ENCODE peak calls at places on chromosomes 16 and 17, in eight cellular contexts. N is Peyer's patch, L is mesenchymal stem cell, M is heart left ventricle, U is fibroblast of the aortic adventitia, J is adipocyte, Y is choroid plexus epithelial cell, C is fibroblast of pulmonary artery. F is an unnamed sample.

GRCh38 chr17:67855504-67856324 is 30.4 kb downstream of the BPTF start:
- DNase-seq in N (no peak), L (no peak), M (no peak), U (no peak), J (no peak), Y (no peak), C (no peak), F (no peak)

GRCh38 chr17:57582881-57583756 is 162.0 kb downstream of the CCDC182 start:
- DNase-seq in N (no peak), L (no peak), M (no peak), U (no peak), J (no peak), Y (no peak), C (no peak), F (no peak)

GRCh38 chr16:1351582-1352362 is at the start of the genes GNPTG and TSR3:
- DNase-seq in N (peak), L (peak), M (peak), U (peak), J (peak), Y (peak), C (peak), F (peak)

GRCh38 chr16:72999541-73000019 is 48.3 kb downstream of the ZFHX3 start:
- DNase-seq in N (no peak), L (no peak), M (no peak), U (no peak), J (no peak), Y (no peak), C (no peak), F (no peak)

GRCh38 chr16:11107781-11108465 is 148.1 kb downstream of the SOCS1 start:
- DNase-seq in N (no peak), L (peak), M (no peak), U (peak), J (peak), Y (peak), C (peak), F (no peak)

GRCh38 chr16:51450913-51451312 is 299.8 kb upstream of the SALL1 start:
- DNase-seq in N (no peak), L (no peak), M (no peak), U (no peak), J (no peak), Y (no peak), C (no peak), F (no peak)

GRCh38 chr16:83847371-83848225 is 39.8 kb downstream of the HSBP1 start:
- DNase-seq in N (no peak), L (no peak), M (no peak), U (no peak), J (no peak), Y (no peak), C (no peak), F (peak)

GRCh38 chr16:27033281-27033680 is 33.4 kb upstream of the C16orf82 start:
- DNase-seq in N (no peak), L (no peak), M (no peak), U (no peak), J (no peak), Y (no peak), C (no peak), F (no peak)

GRCh38 chr17:74921045-74921681 is 1.9 kb downstream of the USH1G start:
- DNase-seq in N (no peak), L (no peak), M (no peak), U (no peak), J (no peak), Y (no peak), C (no peak), F (no peak)

GRCh38 chr16:72282338-72282737 is 110.4 kb upstream of the PMFBP1 start:
- DNase-seq in N (no peak), L (no peak), M (no peak), U (no peak), J (no peak), Y (no peak), C (no peak), F (no peak)

GRCh38 chr16:11572301-11572995 is 14.3 kb downstream of the LITAF start:
- DNase-seq in N (peak), L (no peak), M (no peak), U (no peak), J (no peak), Y (no peak), C (no peak), F (no peak)

GRCh38 chr16:66486199-66486772 is 59.2 kb downstream of the BEAN1 start:
- DNase-seq in N (peak), L (no peak), M (no peak), U (no peak), J (no peak), Y (no peak), C (no peak), F (no peak)

GRCh38 chr16:72922714-72923113 is 125.2 kb downstream of the ZFHX3 start:
- DNase-seq in N (no peak), L (no peak), M (no peak), U (no peak), J (no peak), Y (no peak), C (no peak), F (no peak)

GRCh38 chr17:79285973-79286372 is 211.3 kb downstream of the ENGASE start:
- DNase-seq in N (no peak), L (no peak), M (no peak), U (no peak), J (no peak), Y (no peak), C (no peak), F (no peak)

DNA sequence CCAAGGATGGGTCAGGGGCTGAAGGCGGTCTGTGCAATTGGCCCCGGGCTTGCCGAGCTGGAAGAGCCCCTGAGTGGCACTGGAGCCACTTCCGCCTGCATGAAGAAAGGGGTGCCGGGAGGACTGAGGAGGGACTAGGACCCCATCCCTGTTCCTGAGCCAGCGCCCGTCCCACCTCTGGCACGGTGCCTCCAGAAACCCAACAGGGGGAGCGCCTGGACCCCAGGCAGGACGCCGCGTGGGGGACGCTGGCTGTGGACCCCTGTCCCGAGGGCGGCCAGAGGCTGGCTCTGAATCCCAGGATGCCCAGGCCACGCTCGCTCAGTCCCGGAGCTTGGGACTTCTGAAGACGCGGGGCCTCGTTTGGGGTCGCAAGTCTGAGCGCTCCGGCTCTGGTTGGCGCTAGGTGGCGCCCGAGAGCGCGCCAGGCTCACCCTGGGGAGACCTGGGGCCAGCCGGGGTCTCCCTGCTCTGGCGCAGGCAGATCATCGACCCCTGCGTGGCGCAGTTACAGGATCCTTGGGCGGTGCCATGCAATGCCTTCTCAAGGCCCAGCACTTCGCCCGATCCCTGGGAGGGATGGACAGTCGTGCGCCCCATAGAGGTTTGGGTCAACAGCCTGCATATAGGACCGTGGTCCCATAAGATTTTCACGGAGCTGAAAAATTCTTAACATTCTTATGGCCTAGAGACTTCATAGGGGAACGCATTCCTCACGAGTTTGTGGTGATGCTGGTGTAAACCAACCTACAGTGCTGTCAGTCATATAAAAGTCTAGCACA is 58.5 kb upstream of the CREBBP start:
- DNase-seq in N (no peak), L (peak), M (no peak), U (peak), J (peak), Y (peak), C (peak), F (peak)
- H3K4me3 ChIP-seq in N (peak), L (no peak), M (peak), U (peak), J (peak), Y (peak), C (peak), F (peak)

GRCh38 chr16:30367349-30368009 is 2.8 kb downstream of the TBC1D10B start:
- DNase-seq in N (no peak), L (no peak), M (no peak), U (no peak), J (no peak), Y (no peak), C (no peak), F (no peak)
- H3K4me3 ChIP-seq in N (peak), L (no peak), M (no peak), U (peak), J (peak), Y (peak), C (peak), F (peak)

GRCh38 chr17:68955181-68955841 is at the start of gene ABCA8:
- DNase-seq in N (no peak), L (peak), M (peak), U (peak), J (peak), Y (peak), C (peak), F (no peak)
- H3K4me3 ChIP-seq in N (no peak), L (no peak), M (peak), U (peak), J (peak), Y (peak), C (peak), F (no peak)

DNA sequence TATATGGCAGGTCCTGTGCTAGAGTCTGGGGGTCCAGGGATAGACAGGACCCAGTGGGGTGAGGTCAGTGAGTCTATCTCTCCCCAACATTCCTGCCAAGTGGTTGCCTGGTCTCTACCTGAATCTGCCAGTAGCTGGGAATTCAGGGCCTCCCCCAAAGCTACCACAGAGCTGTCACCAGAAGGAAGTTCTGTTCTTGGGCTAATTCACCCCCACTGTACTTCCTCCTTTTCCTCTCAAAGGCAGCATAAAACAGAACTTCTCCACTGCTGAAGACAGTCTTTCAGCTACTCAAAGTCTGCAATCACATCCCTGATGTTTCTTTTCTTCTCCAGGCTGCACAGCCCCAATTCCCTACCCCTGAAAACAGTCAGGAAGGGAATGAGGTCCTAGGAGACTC is 8.8 kb downstream of the CAMTA2 start:
- DNase-seq in N (no peak), L (no peak), M (no peak), U (no peak), J (no peak), Y (no peak), C (no peak), F (no peak)
- H3K4me3 ChIP-seq in N (no peak), L (no peak), M (no peak), U (no peak), J (no peak), Y (no peak), C (no peak), F (no peak)

GRCh38 chr16:89248196-89249005 is 30.9 kb downstream of the ZNF778 start:
- DNase-seq in N (no peak), L (no peak), M (no peak), U (no peak), J (no peak), Y (no peak), C (no peak), F (no peak)
- H3K4me3 ChIP-seq in N (peak), L (no peak), M (no peak), U (peak), J (peak), Y (no peak), C (peak), F (no peak)

GRCh38 chr17:39866013-39866730 is 1.8 kb upstream of the ZPBP2 start:
- DNase-seq in N (no peak), L (no peak), M (no peak), U (no peak), J (no peak), Y (no peak), C (no peak), F (no peak)

GRCh38 chr17:39863918-39864746 is at the start of gene IKZF3:
- DNase-seq in N (peak), L (peak), M (peak), U (no peak), J (peak), Y (peak), C (peak), F (peak)

GRCh38 chr17:39863244-39863917 is 731 bp downstream of the IKZF3 start:
- DNase-seq in N (no peak), L (no peak), M (no peak), U (no peak), J (no peak), Y (no peak), C (no peak), F (no peak)

GRCh38 chr17:39861235-39861634 is 2.9 kb downstream of the IKZF3 start:
- DNase-seq in N (no peak), L (no peak), M (no peak), U (no peak), J (no peak), Y (no peak), C (no peak), F (no peak)
- H3K4me3 ChIP-seq in N (peak), L (no peak), M (no peak), U (no peak), J (no peak), Y (no peak), C (no peak), F (no peak)

GRCh38 chr16:4471869-4472268 is 2.6 kb downstream of the NMRAL1 start:
- DNase-seq in N (no peak), L (no peak), M (no peak), U (no peak), J (no peak), Y (no peak), C (no peak), F (no peak)

GRCh38 chr16:4472880-4473279 is 1.5 kb downstream of the NMRAL1 start:
- DNase-seq in N (no peak), L (no peak), M (no peak), U (no peak), J (no peak), Y (no peak), C (no peak), F (no peak)

GRCh38 chr16:4477966-4478365 is 1.8 kb downstream of the HMOX2 start:
- DNase-seq in N (no peak), L (peak), M (no peak), U (peak), J (peak), Y (peak), C (peak), F (no peak)

GRCh38 chr16:4475880-4476790 is at the start of gene HMOX2:
- DNase-seq in N (peak), L (peak), M (peak), U (peak), J (peak), Y (peak), C (peak), F (peak)

DNA sequence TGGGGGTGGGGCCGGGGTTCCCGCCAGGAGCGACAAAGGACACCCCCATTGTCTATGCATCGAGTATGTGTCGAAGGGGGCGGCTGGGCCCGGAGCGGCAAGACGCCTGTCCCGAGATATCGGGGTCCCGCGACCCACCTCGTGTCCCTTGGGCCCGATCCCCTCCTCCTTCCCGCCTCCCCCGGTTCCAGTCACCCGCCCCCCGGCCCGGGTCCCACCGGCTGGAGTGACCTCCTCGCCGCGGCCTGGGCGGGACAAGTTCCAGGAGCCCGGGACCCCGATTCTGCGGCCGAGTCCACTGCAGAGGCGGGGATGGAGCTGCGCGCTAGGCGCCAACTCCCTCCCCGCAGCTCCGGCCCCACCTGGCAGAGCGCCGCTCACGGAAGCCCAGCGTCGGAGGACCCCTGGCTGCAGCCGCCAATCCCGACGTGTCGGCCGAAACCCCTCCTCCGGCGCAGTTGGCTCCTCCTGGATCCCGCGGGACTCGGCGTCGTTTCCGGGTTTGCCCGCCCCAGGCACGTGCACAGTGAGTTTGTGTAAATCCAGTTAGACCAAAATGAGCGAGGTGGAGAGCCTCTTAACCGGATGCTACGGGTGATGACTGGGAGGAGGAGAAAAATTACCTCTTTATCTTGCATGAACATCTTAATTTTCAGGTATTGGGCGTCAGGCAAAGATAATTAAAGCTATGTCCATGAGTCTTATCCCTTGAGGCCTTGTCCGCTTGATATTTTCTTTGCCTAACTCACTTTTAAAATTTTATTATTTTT is at the start of gene NMRAL1:
- DNase-seq in N (peak), L (peak), M (peak), U (peak), J (peak), Y (peak), C (peak), F (peak)
- H3K4me3 ChIP-seq in N (peak), L (peak), M (peak), U (peak), J (peak), Y (peak), C (peak), F (peak)

DNA sequence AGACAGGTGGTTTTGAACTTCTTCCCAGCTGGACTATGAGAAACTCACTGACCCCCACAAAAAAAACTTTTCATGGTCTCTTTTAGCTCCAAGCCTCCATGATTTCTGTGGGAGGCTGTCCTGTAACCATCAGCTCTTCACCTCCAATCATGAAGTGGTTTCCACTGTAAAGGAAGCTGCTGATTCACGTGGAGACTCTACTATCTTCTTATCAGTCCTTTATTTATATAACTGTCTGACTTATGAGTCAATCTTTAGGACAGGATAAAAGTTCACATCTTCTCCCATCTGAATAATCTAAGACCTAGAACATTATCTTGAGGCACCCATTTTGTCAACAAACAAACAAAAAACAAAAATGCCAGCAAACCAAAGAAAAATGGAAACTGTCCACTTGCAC is 409.9 kb downstream of the SLC39A11 start:
- DNase-seq in N (no peak), L (peak), M (no peak), U (peak), J (no peak), Y (peak), C (no peak), F (no peak)
- H3K4me3 ChIP-seq in N (no peak), L (no peak), M (no peak), U (no peak), J (no peak), Y (no peak), C (no peak), F (no peak)

GRCh38 chr17:78249836-78250806 is 18.7 kb downstream of the TMEM235 start:
- DNase-seq in N (no peak), L (no peak), M (no peak), U (no peak), J (no peak), Y (no peak), C (no peak), F (no peak)
- H3K4me3 ChIP-seq in N (no peak), L (no peak), M (no peak), U (no peak), J (no peak), Y (peak), C (no peak), F (no peak)

DNA sequence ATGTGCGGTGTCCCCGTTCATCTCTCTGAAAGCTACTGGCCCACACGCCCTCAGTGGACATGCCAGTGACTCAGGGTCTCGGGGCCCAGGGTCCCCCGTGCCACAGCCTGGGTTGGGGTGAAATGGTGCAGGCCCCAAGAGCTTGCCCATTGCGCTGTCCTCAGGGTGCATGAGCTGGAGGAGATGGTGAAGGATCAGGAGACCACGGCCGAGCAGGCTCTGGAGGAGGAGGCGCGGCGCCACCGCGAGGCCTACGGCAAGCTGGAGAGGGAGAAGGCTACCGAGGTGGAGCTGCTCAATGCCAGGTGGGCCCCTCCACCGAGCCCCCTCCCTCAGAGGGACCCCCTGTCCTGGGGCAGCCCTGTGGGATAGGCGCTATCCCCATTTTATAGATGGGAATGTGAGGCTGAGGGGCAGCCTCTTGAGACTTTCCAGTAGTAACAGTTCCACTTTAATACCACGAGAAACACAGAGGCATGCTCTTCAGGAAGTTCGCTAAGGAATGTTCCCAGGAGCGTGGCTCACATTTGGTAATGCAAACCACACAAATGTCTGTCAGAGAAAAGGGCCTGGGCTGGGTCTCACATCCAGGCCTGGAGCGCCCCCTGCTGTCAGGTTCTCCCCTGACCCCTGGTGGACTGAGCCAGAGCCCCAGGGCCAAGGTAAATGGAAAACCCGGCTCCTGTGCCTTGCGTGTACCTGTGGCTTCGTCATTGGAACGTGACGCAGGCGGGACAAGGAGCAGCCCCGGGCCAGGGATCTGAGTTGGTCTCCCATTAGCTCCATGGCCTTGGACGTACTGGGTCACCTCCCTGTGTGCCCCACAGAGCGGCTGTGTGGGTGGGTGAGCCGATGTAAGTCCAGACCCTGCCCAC is 133.7 kb downstream of the RAB11FIP4 start:
- DNase-seq in N (peak), L (peak), M (peak), U (peak), J (peak), Y (peak), C (peak), F (peak)
- H3K4me3 ChIP-seq in N (no peak), L (no peak), M (no peak), U (no peak), J (no peak), Y (no peak), C (no peak), F (no peak)

F was measured in HL-60.